ENCODE peak calls at places on chromosomes 7 and 10, in ten cellular contexts. One of them, this sample, is unnamed.

GRCh38 chr10:6669269-6669859 is 89.3 kb upstream of the PRKCQ start:
- DNase-seq in HL-60: no peak
- DNase-seq in IMR-90: peak; percentile 73
- DNase-seq in CD8-positive, alpha-beta memory T cell: no peak
- DNase-seq in lung: no peak
- DNase-seq in aorta: no peak
- DNase-seq in GM23248: peak; percentile 68
- DNase-seq in CD4-positive, alpha-beta memory T cell: peak; percentile 37
- DNase-seq in fibroblast of lung: peak; percentile 84
- DNase-seq in H9: no peak
- DNase-seq in this sample: peak; percentile 22

GRCh38 chr7:71422104-71422503 is 290.2 kb downstream of the GALNT17 start:
- DNase-seq in HL-60: no peak
- DNase-seq in IMR-90: no peak
- DNase-seq in CD8-positive, alpha-beta memory T cell: no peak
- DNase-seq in lung: no peak
- DNase-seq in aorta: no peak
- DNase-seq in GM23248: no peak
- DNase-seq in CD4-positive, alpha-beta memory T cell: no peak
- DNase-seq in fibroblast of lung: no peak
- DNase-seq in H9: no peak
- DNase-seq in this sample: no peak

GRCh38 chr7:32539366-32539765 is 44.1 kb downstream of the AVL9 start:
- DNase-seq in HL-60: no peak
- DNase-seq in IMR-90: no peak
- DNase-seq in CD8-positive, alpha-beta memory T cell: no peak
- DNase-seq in lung: no peak
- DNase-seq in aorta: no peak
- DNase-seq in GM23248: no peak
- DNase-seq in CD4-positive, alpha-beta memory T cell: no peak
- DNase-seq in fibroblast of lung: no peak
- DNase-seq in H9: no peak
- DNase-seq in this sample: no peak

GRCh38 chr7:119482209-119482608 is 790.8 kb upstream of the KCND2 start:
- DNase-seq in HL-60: no peak
- DNase-seq in IMR-90: no peak
- DNase-seq in CD8-positive, alpha-beta memory T cell: no peak
- DNase-seq in lung: no peak
- DNase-seq in aorta: no peak
- DNase-seq in GM23248: peak; percentile 13
- DNase-seq in CD4-positive, alpha-beta memory T cell: no peak
- DNase-seq in fibroblast of lung: peak; percentile 4
- DNase-seq in H9: peak; percentile 77
- DNase-seq in this sample: no peak

GRCh38 chr7:139855498-139856270 is 26.6 kb downstream of the TBXAS1 start:
- DNase-seq in HL-60: peak; percentile 92
- DNase-seq in IMR-90: no peak
- DNase-seq in CD8-positive, alpha-beta memory T cell: no peak
- DNase-seq in lung: peak; percentile 42
- DNase-seq in aorta: no peak
- DNase-seq in GM23248: no peak
- DNase-seq in CD4-positive, alpha-beta memory T cell: no peak
- DNase-seq in fibroblast of lung: no peak
- DNase-seq in H9: no peak
- DNase-seq in this sample: no peak

GRCh38 chr7:37594602-37595001 is 89.0 kb upstream of the GPR141 start:
- DNase-seq in HL-60: no peak
- DNase-seq in IMR-90: no peak
- DNase-seq in CD8-positive, alpha-beta memory T cell: no peak
- DNase-seq in lung: no peak
- DNase-seq in aorta: no peak
- DNase-seq in GM23248: no peak
- DNase-seq in CD4-positive, alpha-beta memory T cell: no peak
- DNase-seq in fibroblast of lung: no peak
- DNase-seq in H9: no peak
- DNase-seq in this sample: no peak

GRCh38 chr10:23345861-23346260 is 1.3 kb upstream of the C10orf67 start:
- DNase-seq in HL-60: no peak
- DNase-seq in IMR-90: peak; percentile 94
- DNase-seq in CD8-positive, alpha-beta memory T cell: no peak
- DNase-seq in lung: no peak
- DNase-seq in aorta: no peak
- DNase-seq in GM23248: peak; percentile 86
- DNase-seq in CD4-positive, alpha-beta memory T cell: no peak
- DNase-seq in fibroblast of lung: peak; percentile 95
- DNase-seq in H9: no peak
- DNase-seq in this sample: no peak

GRCh38 chr7:134699021-134699818 is 52.6 kb downstream of the BPGM start:
- DNase-seq in HL-60: no peak
- DNase-seq in IMR-90: no peak
- DNase-seq in CD8-positive, alpha-beta memory T cell: no peak
- DNase-seq in lung: no peak
- DNase-seq in aorta: no peak
- DNase-seq in GM23248: no peak
- DNase-seq in CD4-positive, alpha-beta memory T cell: no peak
- DNase-seq in fibroblast of lung: no peak
- DNase-seq in H9: no peak
- DNase-seq in this sample: no peak

GRCh38 chr7:39909526-39909925 is 40.5 kb upstream of the CDK13 start:
- DNase-seq in HL-60: no peak
- DNase-seq in IMR-90: no peak
- DNase-seq in CD8-positive, alpha-beta memory T cell: no peak
- DNase-seq in lung: no peak
- DNase-seq in aorta: no peak
- DNase-seq in GM23248: no peak
- DNase-seq in CD4-positive, alpha-beta memory T cell: no peak
- DNase-seq in fibroblast of lung: no peak
- DNase-seq in H9: no peak
- DNase-seq in this sample: no peak
- H3K27ac ChIP-seq in HL-60: no peak overlapping the region
- H3K27ac ChIP-seq in IMR-90: no peak overlapping the region
- H3K27ac ChIP-seq in CD8-positive, alpha-beta memory T cell: no peak overlapping the region
- H3K27ac ChIP-seq in lung: no peak overlapping the region
- H3K27ac ChIP-seq in aorta: no peak overlapping the region
- H3K27ac ChIP-seq in GM23248: no peak overlapping the region
- H3K27ac ChIP-seq in CD4-positive, alpha-beta memory T cell: no peak overlapping the region
- H3K27ac ChIP-seq in fibroblast of lung: no peak overlapping the region
- H3K27ac ChIP-seq in H9: no peak overlapping the region
- H3K27ac ChIP-seq in this sample: no peak overlapping the region

GRCh38 chr10:47412869-47413268 is 28.8 kb upstream of the ZNF488 start:
- DNase-seq in HL-60: no peak
- DNase-seq in IMR-90: no peak
- DNase-seq in CD8-positive, alpha-beta memory T cell: no peak
- DNase-seq in lung: no peak
- DNase-seq in aorta: no peak
- DNase-seq in GM23248: peak; percentile 18
- DNase-seq in CD4-positive, alpha-beta memory T cell: no peak
- DNase-seq in fibroblast of lung: no peak
- DNase-seq in H9: no peak
- DNase-seq in this sample: no peak

GRCh38 chr10:47414227-47414592 is 30.1 kb upstream of the ZNF488 start:
- DNase-seq in HL-60: no peak
- DNase-seq in IMR-90: no peak
- DNase-seq in CD8-positive, alpha-beta memory T cell: no peak
- DNase-seq in lung: no peak
- DNase-seq in aorta: no peak
- DNase-seq in GM23248: no peak
- DNase-seq in CD4-positive, alpha-beta memory T cell: no peak
- DNase-seq in fibroblast of lung: no peak
- DNase-seq in H9: no peak
- DNase-seq in this sample: no peak

GRCh38 chr10:47413531-47414226 is 29.6 kb upstream of the ZNF488 start:
- DNase-seq in HL-60: no peak
- DNase-seq in IMR-90: no peak
- DNase-seq in CD8-positive, alpha-beta memory T cell: no peak
- DNase-seq in lung: no peak
- DNase-seq in aorta: no peak
- DNase-seq in GM23248: no peak
- DNase-seq in CD4-positive, alpha-beta memory T cell: no peak
- DNase-seq in fibroblast of lung: no peak
- DNase-seq in H9: no peak
- DNase-seq in this sample: no peak

GRCh38 chr10:47410862-47411261 is 26.8 kb upstream of the ZNF488 start:
- DNase-seq in HL-60: no peak
- DNase-seq in IMR-90: no peak
- DNase-seq in CD8-positive, alpha-beta memory T cell: no peak
- DNase-seq in lung: no peak
- DNase-seq in aorta: no peak
- DNase-seq in GM23248: no peak
- DNase-seq in CD4-positive, alpha-beta memory T cell: no peak
- DNase-seq in fibroblast of lung: no peak
- DNase-seq in H9: no peak
- DNase-seq in this sample: no peak

GRCh38 chr10:47412177-47412730 is 28.2 kb upstream of the ZNF488 start:
- DNase-seq in HL-60: no peak
- DNase-seq in IMR-90: no peak
- DNase-seq in CD8-positive, alpha-beta memory T cell: no peak
- DNase-seq in lung: no peak
- DNase-seq in aorta: no peak
- DNase-seq in GM23248: no peak
- DNase-seq in CD4-positive, alpha-beta memory T cell: no peak
- DNase-seq in fibroblast of lung: no peak
- DNase-seq in H9: no peak
- DNase-seq in this sample: no peak
- H3K27ac ChIP-seq in HL-60: no peak overlapping the region
- H3K27ac ChIP-seq in IMR-90: no peak overlapping the region
- H3K27ac ChIP-seq in CD8-positive, alpha-beta memory T cell: no peak overlapping the region
- H3K27ac ChIP-seq in lung: no peak overlapping the region
- H3K27ac ChIP-seq in aorta: no peak overlapping the region
- H3K27ac ChIP-seq in GM23248: no peak overlapping the region
- H3K27ac ChIP-seq in CD4-positive, alpha-beta memory T cell: no peak overlapping the region
- H3K27ac ChIP-seq in fibroblast of lung: no peak overlapping the region
- H3K27ac ChIP-seq in H9: no peak overlapping the region
- H3K27ac ChIP-seq in this sample: no peak overlapping the region

GRCh38 chr7:141586878-141587277 is 35.7 kb downstream of the AGK start:
- DNase-seq in HL-60: no peak
- DNase-seq in IMR-90: no peak
- DNase-seq in CD8-positive, alpha-beta memory T cell: no peak
- DNase-seq in lung: no peak
- DNase-seq in aorta: no peak
- DNase-seq in GM23248: no peak
- DNase-seq in CD4-positive, alpha-beta memory T cell: no peak
- DNase-seq in fibroblast of lung: no peak
- DNase-seq in H9: no peak
- DNase-seq in this sample: no peak

GRCh38 chr7:141584935-141585334 is 33.7 kb downstream of the AGK start:
- DNase-seq in HL-60: no peak
- DNase-seq in IMR-90: no peak
- DNase-seq in CD8-positive, alpha-beta memory T cell: no peak
- DNase-seq in lung: no peak
- DNase-seq in aorta: no peak
- DNase-seq in GM23248: no peak
- DNase-seq in CD4-positive, alpha-beta memory T cell: no peak
- DNase-seq in fibroblast of lung: no peak
- DNase-seq in H9: peak; percentile 71
- DNase-seq in this sample: no peak

GRCh38 chr7:141588912-141589311 is 37.7 kb downstream of the AGK start:
- DNase-seq in HL-60: no peak
- DNase-seq in IMR-90: no peak
- DNase-seq in CD8-positive, alpha-beta memory T cell: no peak
- DNase-seq in lung: no peak
- DNase-seq in aorta: no peak
- DNase-seq in GM23248: no peak
- DNase-seq in CD4-positive, alpha-beta memory T cell: no peak
- DNase-seq in fibroblast of lung: no peak
- DNase-seq in H9: no peak
- DNase-seq in this sample: no peak

GRCh38 chr7:141587304-141587703 is 36.1 kb downstream of the AGK start:
- DNase-seq in HL-60: no peak
- DNase-seq in IMR-90: no peak
- DNase-seq in CD8-positive, alpha-beta memory T cell: no peak
- DNase-seq in lung: no peak
- DNase-seq in aorta: no peak
- DNase-seq in GM23248: no peak
- DNase-seq in CD4-positive, alpha-beta memory T cell: no peak
- DNase-seq in fibroblast of lung: no peak
- DNase-seq in H9: no peak
- DNase-seq in this sample: no peak

DNA sequence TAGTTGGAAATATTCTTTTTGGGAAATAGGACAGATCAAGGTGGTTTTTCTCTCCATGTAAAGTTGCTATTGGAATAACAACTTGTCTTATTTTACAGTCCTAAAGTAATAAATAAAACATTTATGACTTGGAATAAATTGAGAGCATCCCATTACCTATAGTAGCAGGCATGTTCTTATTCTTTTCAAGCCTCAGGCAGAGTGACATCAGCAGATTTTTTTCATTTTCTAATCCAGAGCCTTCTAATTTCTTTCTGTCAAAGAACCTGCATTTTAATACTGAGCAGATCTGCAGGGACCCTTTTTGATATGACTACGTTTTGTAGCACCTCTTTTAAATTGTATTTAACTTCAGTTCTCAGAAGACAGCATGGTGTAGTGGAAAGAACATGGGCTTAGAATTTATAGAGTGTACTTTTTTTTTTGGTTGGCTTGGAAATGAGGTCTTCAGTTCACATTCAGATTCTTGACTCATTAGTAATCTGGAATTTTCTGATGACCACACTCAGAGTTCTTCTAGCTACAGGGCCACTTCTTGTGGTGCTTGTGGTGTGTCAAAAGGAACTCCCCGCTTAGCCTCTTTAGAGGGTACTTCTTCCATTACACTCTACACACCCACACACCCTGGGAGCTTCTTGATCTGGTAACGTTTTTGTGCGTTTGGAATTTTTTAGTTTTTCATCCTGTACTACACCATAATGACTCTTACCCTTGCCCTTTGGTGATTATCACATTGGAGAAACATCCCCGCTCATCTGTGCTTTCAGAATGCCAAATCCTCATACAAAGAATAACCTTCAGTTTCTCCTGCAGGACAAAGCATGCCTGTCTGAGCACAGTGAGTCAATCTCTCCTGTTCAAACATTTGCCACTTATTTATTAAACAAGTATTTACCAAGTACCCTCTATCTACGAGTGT is 34.6 kb downstream of the AGK start:
- DNase-seq in HL-60: no peak
- DNase-seq in IMR-90: peak; percentile 95
- DNase-seq in CD8-positive, alpha-beta memory T cell: no peak
- DNase-seq in lung: no peak
- DNase-seq in aorta: no peak
- DNase-seq in GM23248: peak; percentile 90
- DNase-seq in CD4-positive, alpha-beta memory T cell: no peak
- DNase-seq in fibroblast of lung: peak; percentile 82
- DNase-seq in H9: no peak
- DNase-seq in this sample: no peak
- H3K27ac ChIP-seq in HL-60: no peak overlapping the region
- H3K27ac ChIP-seq in IMR-90: peak overlapping the region; percentile 43
- H3K27ac ChIP-seq in CD8-positive, alpha-beta memory T cell: no peak overlapping the region
- H3K27ac ChIP-seq in lung: no peak overlapping the region
- H3K27ac ChIP-seq in aorta: no peak overlapping the region
- H3K27ac ChIP-seq in GM23248: peak overlapping the region; percentile 78
- H3K27ac ChIP-seq in CD4-positive, alpha-beta memory T cell: no peak overlapping the region
- H3K27ac ChIP-seq in fibroblast of lung: peak overlapping the region; percentile 37
- H3K27ac ChIP-seq in H9: peak overlapping the region; percentile 90
- H3K27ac ChIP-seq in this sample: no peak overlapping the region

DNA sequence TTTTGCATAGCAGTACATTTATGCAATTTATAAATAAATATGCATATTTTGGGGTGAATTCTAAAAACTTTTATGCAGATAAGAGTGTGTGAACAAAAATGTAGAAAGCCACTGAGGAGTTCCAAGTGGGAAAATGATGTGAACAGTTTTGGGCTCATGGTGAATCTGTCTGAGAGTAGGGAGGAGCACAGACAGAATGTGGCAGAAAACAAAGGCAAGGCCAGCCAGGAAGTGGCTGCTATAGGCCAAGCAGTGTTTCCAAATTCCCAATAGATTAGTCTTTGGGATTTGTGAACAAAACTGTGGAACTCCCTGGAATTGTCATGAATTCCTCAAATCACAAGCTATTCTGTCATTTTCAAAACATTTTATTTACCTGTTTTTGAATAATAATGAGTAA is 73.6 kb upstream of the AMPH start:
- DNase-seq in HL-60: no peak
- DNase-seq in IMR-90: no peak
- DNase-seq in CD8-positive, alpha-beta memory T cell: no peak
- DNase-seq in lung: no peak
- DNase-seq in aorta: no peak
- DNase-seq in GM23248: peak; percentile 50
- DNase-seq in CD4-positive, alpha-beta memory T cell: no peak
- DNase-seq in fibroblast of lung: no peak
- DNase-seq in H9: no peak
- DNase-seq in this sample: no peak
- H3K27ac ChIP-seq in HL-60: no peak overlapping the region
- H3K27ac ChIP-seq in IMR-90: peak overlapping the region; percentile 7
- H3K27ac ChIP-seq in CD8-positive, alpha-beta memory T cell: no peak overlapping the region
- H3K27ac ChIP-seq in lung: no peak overlapping the region
- H3K27ac ChIP-seq in aorta: no peak overlapping the region
- H3K27ac ChIP-seq in GM23248: no peak overlapping the region
- H3K27ac ChIP-seq in CD4-positive, alpha-beta memory T cell: no peak overlapping the region
- H3K27ac ChIP-seq in fibroblast of lung: no peak overlapping the region
- H3K27ac ChIP-seq in H9: no peak overlapping the region
- H3K27ac ChIP-seq in this sample: no peak overlapping the region